ENCODE peak calls at places on chromosomes 3 and 15, in six cellular contexts. D, P, L, O, C and E are unnamed samples.

GRCh38 chr15:98505611-98506031 is 142.7 kb upstream of the IGF1R start:
- ATAC-seq in D (peak; percentile 29), P (peak; percentile 34), L (no peak), O (no peak), C (no peak), E (no peak)

GRCh38 chr3:184874709-184875644 is 63.0 kb downstream of the VPS8 start:
- ATAC-seq in D (no peak), P (no peak), L (no peak), O (no peak), C (no peak), E (peak; percentile 59)

GRCh38 chr15:31379042-31379441 is 52.4 kb downstream of the KLF13 start:
- ATAC-seq in D (no peak), P (no peak), L (peak; percentile 54), O (no peak), C (no peak), E (no peak)

GRCh38 chr3:73624363-73625123 is at the start of gene PDZRN3:
- ATAC-seq in D (peak; percentile 58), P (peak; percentile 59), L (no peak), O (no peak), C (no peak), E (peak; percentile 68)

GRCh38 chr15:67140078-67140833 is 74.9 kb downstream of the SMAD3 start:
- ATAC-seq in D (no peak), P (no peak), L (no peak), O (no peak), C (no peak), E (no peak)

GRCh38 chr3:72288955-72289707 is 504.2 kb upstream of the PROK2 start:
- ATAC-seq in D (peak; percentile 34), P (peak; percentile 42), L (no peak), O (no peak), C (peak; percentile 45), E (peak; percentile 88)

GRCh38 chr15:93478922-93479321 is 389.9 kb upstream of the RGMA start:
- ATAC-seq in D (no peak), P (peak; percentile 24), L (no peak), O (no peak), C (no peak), E (no peak)

GRCh38 chr3:129558772-129559564 is 16.0 kb downstream of the H1-8 start:
- ATAC-seq in D (no peak), P (no peak), L (peak; percentile 7), O (peak; percentile 57), C (no peak), E (no peak)

GRCh38 chr3:113769551-113769950 is 22.7 kb downstream of the ATP6V1A start:
- ATAC-seq in D (no peak), P (peak; percentile 84), L (no peak), O (peak; percentile 76), C (peak; percentile 52), E (peak; percentile 69)

GRCh38 chr3:78004578-78004977 is 964.7 kb downstream of the ROBO2 start:
- ATAC-seq in D (no peak), P (no peak), L (no peak), O (no peak), C (no peak), E (no peak)